ENCODE peak calls at places on chromosomes 7 and 10, in six cellular contexts. Y is astrocyte of the cerebellum; A is right atrium auricular region; N is astrocyte of the spinal cord; B is activated effector memory CD4-positive, alpha-beta T cell treated with anti-CD3 and anti-CD28 coated beads, Interleukin-2, amount 50 U/mL, for 16 hours; F is T-cell. X is an unnamed sample.

GRCh38 chr10:78515037-78515872 is 481.6 kb downstream of the RPS24 start:
- DNase-seq in F (no peak), Y (no peak), N (no peak), B (no peak), A (no peak), X (no peak)

GRCh38 chr7:25820432-25821040 is 331.5 kb upstream of the NFE2L3 start:
- DNase-seq in Y (no peak), B (no peak), N (no peak), A (no peak), F (no peak), X (no peak)

GRCh38 chr10:87842776-87843497 is 20.4 kb downstream of the KLLN start:
- DNase-seq in N (peak; percentile 87), F (no peak), B (no peak), A (no peak), Y (no peak), X (no peak)

GRCh38 chr10:75782463-75783248 is 351.2 kb downstream of the LRMDA start:
- DNase-seq in Y (no peak), B (no peak), F (no peak), A (no peak), N (no peak), X (no peak)

GRCh38 chr7:82210422-82211184 is 233.0 kb downstream of the CACNA2D1 start:
- DNase-seq in N (no peak), F (no peak), Y (no peak), A (no peak), B (no peak), X (no peak)

GRCh38 chr7:139644191-139644590 is 120.7 kb downstream of the CLEC2L start:
- DNase-seq in Y (no peak), N (no peak), B (no peak), A (no peak), F (peak; percentile 31), X (no peak)

GRCh38 chr7:123865517-123866117 is 20.6 kb downstream of the HYAL4 start:
- DNase-seq in B (no peak), N (peak; percentile 76), F (peak; percentile 43), Y (peak; percentile 63), A (no peak), X (no peak)

GRCh38 chr10:4083509-4084003 is 298.5 kb upstream of the KLF6 start:
- DNase-seq in Y (no peak), B (no peak), N (no peak), A (no peak), F (no peak), X (no peak)

GRCh38 chr7:118183254-118183585 is 744 bp upstream of the LSM8 start:
- DNase-seq in B (no peak), Y (no peak), A (no peak), F (no peak), N (no peak), X (no peak)

GRCh38 chr7:159116581-159117339 is 27.9 kb downstream of the VIPR2 start:
- DNase-seq in N (no peak), A (no peak), F (no peak), Y (no peak), B (peak; percentile 21), X (no peak)

GRCh38 chr7:15885678-15886077 is 199.2 kb upstream of the MEOX2 start:
- DNase-seq in A (no peak), F (no peak), Y (no peak), N (no peak), B (no peak), X (no peak)

GRCh38 chr10:7035111-7035761 is 375.6 kb downstream of the SFMBT2 start:
- DNase-seq in N (no peak), B (peak; percentile 71), A (no peak), F (no peak), Y (no peak), X (no peak)

X was measured in left ventricle myocardium inferior.